ENCODE peak calls at places on chromosomes 7 and 10, in four cellular contexts. J, K, H and D are unnamed samples.
A peak's percentile ranks its signal among the peaks of the same experiment; 100 is the strongest.

GRCh38 chr10:47413531-47414226 is 29.6 kb upstream of the ZNF488 start:
- DNase-seq in H (no peak), J (no peak), K (no peak), D (no peak)

GRCh38 chr7:24024689-24025088 is 259.3 kb upstream of the NPY start:
- DNase-seq in K (no peak), J (no peak), H (no peak), D (peak; percentile 56)

GRCh38 chr10:57202356-57202755 is 841.3 kb upstream of the ZWINT start:
- DNase-seq in J (no peak), H (no peak), K (no peak), D (no peak)

GRCh38 chr10:50322075-50322474 is 70.8 kb upstream of the ASAH2 start:
- DNase-seq in J (no peak), K (no peak), H (no peak), D (no peak)

GRCh38 chr10:86100581-86101061 is 266.0 kb downstream of the GRID1 start:
- DNase-seq in K (peak; percentile 6), J (no peak), H (no peak), D (peak; percentile 51)

GRCh38 chr7:133984023-133984422 is 143.1 kb upstream of the LRGUK start:
- DNase-seq in H (no peak), K (peak; percentile 44), J (no peak), D (no peak)

GRCh38 chr10:132319853-132320669 is 11.9 kb upstream of the LRRC27 start:
- DNase-seq in K (no peak), H (no peak), J (peak; percentile 86), D (no peak)

GRCh38 chr7:15625456-15625855 is 61.0 kb downstream of the MEOX2 start:
- DNase-seq in J (no peak), H (no peak), K (no peak), D (no peak)

GRCh38 chr7:148286150-148286549 is 304.4 kb upstream of the C7orf33 start:
- DNase-seq in K (no peak), H (no peak), J (no peak), D (peak; percentile 40)

GRCh38 chr7:140176271-140176701 is 497 bp downstream of the KDM7A start:
- DNase-seq in H (no peak), J (no peak), K (no peak), D (no peak)

GRCh38 chr7:47420117-47420780 is 161.7 kb downstream of the TNS3 start:
- DNase-seq in J (no peak), H (no peak), K (no peak), D (no peak)

GRCh38 chr7:136517971-136518370 is 350.5 kb upstream of the CHRM2 start:
- DNase-seq in J (no peak), H (no peak), K (no peak), D (no peak)